ENCODE peak calls at places on chromosomes 16 and 17, in five cellular contexts. Q is heart left ventricle, H is thoracic aorta, U is endothelial cell of umbilical vein, X is A673. P is an unnamed sample. For H3K4me1, the result is how much of the 10 kb centered on the place peaks cover.

GRCh38 chr17:68512247-68512966 is at the start of gene PRKAR1A:
- DNase-seq in Q (peak), H (peak), U (peak), X (peak), P (peak)

GRCh38 chr16:14436410-14436955 is 193.6 kb downstream of the PARN start:
- DNase-seq in Q (no peak), H (no peak), U (no peak), X (no peak), P (no peak)

GRCh38 chr16:82699711-82700495 is 73.1 kb downstream of the CDH13 start:
- DNase-seq in Q (no peak), H (no peak), U (peak), X (peak), P (no peak)

GRCh38 chr16:73082608-73083007 is 34.7 kb upstream of the ZFHX3 start:
- DNase-seq in Q (no peak), H (no peak), U (no peak), X (peak), P (no peak)

GRCh38 chr16:66409156-66409555 is 17.9 kb upstream of the BEAN1 start:
- DNase-seq in Q (no peak), H (no peak), U (no peak), X (no peak), P (no peak)

GRCh38 chr17:83196088-83196765 is 116.8 kb downstream of the METRNL start:
- DNase-seq in Q (peak), H (no peak), U (no peak), X (no peak), P (peak)

GRCh38 chr16:20004931-20005330 is 68.8 kb downstream of the GPR139 start:
- DNase-seq in Q (no peak), H (no peak), U (no peak), X (no peak), P (no peak)

GRCh38 chr16:56866955-56867830 is 2.2 kb downstream of the SLC12A3 start:
- DNase-seq in Q (no peak), H (no peak), U (peak), X (peak), P (no peak)

GRCh38 chr16:87466975-87467501 is 25.8 kb downstream of the ZCCHC14 start:
- DNase-seq in Q (no peak), H (no peak), U (no peak), X (no peak), P (no peak)

GRCh38 chr17:76466775-76467130 is 650 bp upstream of the AANAT start:
- DNase-seq in Q (peak), H (no peak), U (no peak), X (no peak), P (no peak)

GRCh38 chr16:74480150-74481029 is 59.1 kb upstream of the CLEC18B start:
- DNase-seq in Q (no peak), H (no peak), U (no peak), X (peak), P (peak)

GRCh38 chr17:55294042-55294751 is 29.4 kb downstream of the HLF start:
- DNase-seq in Q (no peak), H (no peak), U (no peak), X (no peak), P (no peak)

GRCh38 chr17:50213026-50214015 is 11.9 kb upstream of the COL1A1 start:
- DNase-seq in Q (no peak), H (no peak), U (no peak), X (peak), P (no peak)

GRCh38 chr17:62064791-62065563 is at the start of gene MED13:
- DNase-seq in Q (peak), H (peak), U (peak), X (peak), P (peak)

GRCh38 chr17:73387746-73388577 is 76.2 kb upstream of the CDC42EP4 start:
- DNase-seq in Q (no peak), H (no peak), U (no peak), X (peak), P (no peak)

GRCh38 chr17:48453447-48453846 is 23.4 kb upstream of the SKAP1 start:
- DNase-seq in Q (no peak), H (no peak), U (no peak), X (no peak), P (no peak)

GRCh38 chr16:81465375-81465943 is 20.9 kb downstream of the CMIP start:
- DNase-seq in Q (no peak), H (no peak), U (no peak), X (no peak), P (no peak)

GRCh38 chr16:86740817-86741799 is 162.8 kb downstream of the FOXL1 start:
- DNase-seq in Q (no peak), H (peak), U (peak), X (peak), P (peak)

GRCh38 chr16:61937646-61938045 is 98.6 kb downstream of the CDH8 start:
- DNase-seq in Q (no peak), H (no peak), U (no peak), X (no peak), P (no peak)

GRCh38 chr17:4988168-4988567 is 693 bp upstream of the CAMTA2 start:
- DNase-seq in Q (no peak), H (no peak), U (no peak), X (peak), P (no peak)

GRCh38 chr17:55533611-55534010 is 22.4 kb upstream of the SMIM36 start:
- DNase-seq in Q (no peak), H (no peak), U (peak), X (no peak), P (no peak)

GRCh38 chr17:50162466-50163254 is 3.1 kb upstream of the SGCA start:
- DNase-seq in Q (no peak), H (no peak), U (no peak), X (no peak), P (no peak)

GRCh38 chr16:50559804-50560514 is 11.8 kb downstream of the NKD1 start:
- DNase-seq in Q (no peak), H (no peak), U (no peak), X (no peak), P (no peak)

GRCh38 chr17:68468334-68468733 is 11.0 kb upstream of the WIPI1 start:
- DNase-seq in Q (no peak), H (no peak), U (no peak), X (no peak), P (no peak)

GRCh38 chr16:82801361-82801760 is 174.6 kb downstream of the CDH13 start:
- DNase-seq in Q (no peak), H (no peak), U (peak), X (no peak), P (no peak)

GRCh38 chr16:48608871-48609452 is 1.0 kb downstream of the N4BP1 start:
- DNase-seq in Q (no peak), H (no peak), U (no peak), X (no peak), P (no peak)

GRCh38 chr16:81836279-81837054 is 57.4 kb downstream of the PLCG2 start:
- DNase-seq in Q (no peak), H (no peak), U (no peak), X (no peak), P (no peak)

GRCh38 chr17:73594598-73594997 is 49.6 kb downstream of the SDK2 start:
- DNase-seq in Q (no peak), H (no peak), U (no peak), X (no peak), P (no peak)

GRCh38 chr17:57604771-57605733 is 140.0 kb downstream of the CCDC182 start:
- DNase-seq in Q (no peak), H (no peak), U (no peak), X (peak), P (peak)
- TF ChIP-seq CTCF in Q (peak), H (no peak), U (no peak), X (no peak), P (no peak)

DNA sequence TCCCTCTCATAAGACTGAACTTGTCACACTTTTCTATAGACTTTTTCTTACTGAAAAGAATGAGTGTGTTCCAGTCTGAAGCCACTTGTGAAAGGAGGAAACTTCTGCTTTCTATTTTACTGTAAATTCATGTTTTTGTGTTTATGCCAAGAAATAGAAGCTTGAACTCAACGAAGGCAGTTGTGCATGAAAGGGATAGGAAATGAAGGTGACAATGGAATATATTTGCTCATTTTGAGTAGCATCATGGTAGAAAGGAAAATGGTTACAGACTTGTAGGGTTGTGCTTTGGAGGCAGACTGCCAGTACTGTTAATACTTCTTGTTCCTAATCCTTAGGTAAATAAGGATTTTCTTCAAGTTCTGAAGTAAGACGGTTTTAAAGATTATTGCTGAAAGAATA is 8.1 kb downstream of the CLTC start:
- DNase-seq in Q (no peak), H (no peak), U (no peak), X (no peak), P (no peak)
- H3K4me3 ChIP-seq in Q (no peak), H (peak), U (no peak), X (no peak), P (no peak)

GRCh38 chr16:28188085-28188916 is 23.5 kb downstream of the XPO6 start:
- DNase-seq in Q (no peak), H (no peak), U (no peak), X (peak), P (no peak)
- H3K4me1 ChIP-seq in Q (under half), H (under half), U (under half), X (half or more), P (under half)

GRCh38 chr17:1203967-1204291 is 24.1 kb upstream of the ABR start:
- DNase-seq in Q (no peak), H (no peak), U (no peak), X (no peak), P (no peak)
- TF ChIP-seq CTCF in Q (no peak), H (no peak), U (no peak), X (no peak), P (no peak)

GRCh38 chr17:81734405-81735055 is 22.4 kb downstream of the SLC25A10 start:
- DNase-seq in Q (no peak), H (no peak), U (no peak), X (no peak), P (no peak)
- H3K4me3 ChIP-seq in Q (no peak), H (no peak), U (no peak), X (no peak), P (no peak)

GRCh38 chr17:57493171-57493570 is 236.8 kb downstream of the MSI2 start:
- DNase-seq in Q (no peak), H (no peak), U (no peak), X (no peak), P (no peak)

GRCh38 chr17:57490890-57491289 is 234.6 kb downstream of the MSI2 start:
- DNase-seq in Q (no peak), H (no peak), U (no peak), X (no peak), P (no peak)

GRCh38 chr17:57489321-57489720 is 233.0 kb downstream of the MSI2 start:
- DNase-seq in Q (no peak), H (no peak), U (no peak), X (no peak), P (no peak)

GRCh38 chr17:57488856-57489255 is 232.5 kb downstream of the MSI2 start:
- DNase-seq in Q (no peak), H (no peak), U (no peak), X (no peak), P (no peak)

GRCh38 chr17:57490446-57490845 is 234.1 kb downstream of the MSI2 start:
- DNase-seq in Q (no peak), H (no peak), U (no peak), X (no peak), P (no peak)
- H3K4me1 ChIP-seq in Q (under half), H (half or more), U (under half), X (under half), P (under half)

GRCh38 chr16:85175724-85176233 is 63.5 kb upstream of the CIBAR2 start:
- DNase-seq in Q (no peak), H (no peak), U (no peak), X (no peak), P (no peak)
- TF ChIP-seq CTCF in Q (no peak), H (no peak), U (no peak), X (no peak), P (no peak)

GRCh38 chr17:19975601-19976000 is 2.0 kb downstream of the AKAP10 start:
- DNase-seq in Q (no peak), H (no peak), U (no peak), X (no peak), P (no peak)

GRCh38 chr17:19977360-19978205 is at the start of gene AKAP10:
- DNase-seq in Q (peak), H (peak), U (peak), X (peak), P (peak)

GRCh38 chr17:19978206-19978802 is 676 bp upstream of the AKAP10 start:
- DNase-seq in Q (no peak), H (no peak), U (no peak), X (no peak), P (no peak)

GRCh38 chr17:19979917-19980770 is 2.5 kb upstream of the AKAP10 start:
- DNase-seq in Q (peak), H (no peak), U (peak), X (no peak), P (no peak)

DNA sequence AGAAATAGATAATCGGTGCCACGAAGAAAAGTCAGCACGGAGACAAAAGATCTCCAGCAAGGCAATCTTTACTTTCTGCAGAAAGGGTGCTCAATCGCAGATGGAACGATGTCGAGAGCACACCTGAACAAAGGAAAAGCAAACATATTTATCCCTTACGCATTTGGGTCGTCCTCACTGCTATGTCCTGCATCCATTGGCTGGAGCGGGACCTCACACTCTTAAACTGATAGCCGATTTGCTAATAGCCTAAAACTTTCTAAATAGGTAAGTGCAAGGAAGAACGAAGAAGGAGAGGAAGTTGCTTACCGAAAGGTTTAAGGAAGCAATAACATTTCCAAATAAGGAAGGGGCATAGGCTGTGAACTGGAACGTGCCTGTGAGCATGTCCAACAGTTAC is 1.2 kb upstream of the AKAP10 start:
- DNase-seq in Q (no peak), H (no peak), U (no peak), X (no peak), P (no peak)
- H3K4me3 ChIP-seq in Q (peak), H (peak), U (no peak), X (no peak), P (no peak)

DNA sequence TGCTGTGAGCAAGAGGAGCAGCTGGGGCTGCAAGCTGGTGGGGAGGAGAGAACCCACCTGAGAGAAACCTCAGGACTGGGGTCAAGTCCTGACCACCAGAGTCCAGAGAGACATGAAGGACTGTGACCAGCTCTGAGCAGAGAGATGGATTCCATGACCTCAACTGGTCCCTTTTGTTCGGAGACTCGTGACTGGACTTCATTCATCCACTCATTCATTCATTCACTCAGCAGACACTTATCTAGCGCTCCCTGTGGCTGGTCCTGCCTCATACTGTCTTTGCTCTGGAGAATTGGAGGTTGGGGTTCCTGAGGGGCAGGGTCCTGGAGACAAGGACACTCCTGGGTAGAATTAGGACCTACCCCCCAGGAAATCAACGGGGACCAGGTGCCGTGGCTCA is 4.0 kb downstream of the ERBB2 start:
- DNase-seq in Q (no peak), H (no peak), U (no peak), X (no peak), P (no peak)
- H3K4me1 ChIP-seq in Q (under half), H (half or more), U (under half), X (under half), P (under half)

P was measured in Caco-2.